ENCODE peak calls at places on chromosomes 13 and 19, in nine cellular contexts. P is heart left ventricle, J is pancreas, R is stomach, H is neuronal stem cell, I is dorsolateral prefrontal cortex, W is tibial artery, N is Caco-2, X is brain microvascular endothelial cell. K is an unnamed sample.

GRCh38 chr13:97285221-97285955 is 63.3 kb downstream of the MBNL2 start:
- DNase-seq in P (no peak), J (no peak), R (no peak), H (no peak), I (no peak), W (no peak), N (no peak), X (no peak), K (no peak)

GRCh38 chr13:107421951-107422350 is 793.4 kb downstream of the LIG4 start:
- DNase-seq in P (no peak), J (no peak), R (no peak), H (no peak), I (no peak), W (no peak), N (no peak), X (peak; percentile 18), K (no peak)

GRCh38 chr19:33193269-33193863 is 764 bp upstream of the LRP3 start:
- DNase-seq in P (peak; percentile 11), J (no peak), R (no peak), H (no peak), I (no peak), W (no peak), N (no peak), X (no peak), K (no peak)

GRCh38 chr13:113904411-113904810 is 40.5 kb upstream of the GAS6 start:
- DNase-seq in P (peak; percentile 77), J (no peak), R (peak; percentile 67), H (no peak), I (peak; percentile 41), W (no peak), N (no peak), X (no peak), K (no peak)

GRCh38 chr13:78317030-78317429 is 286.3 kb downstream of the POU4F1 start:
- DNase-seq in P (no peak), J (no peak), R (no peak), H (peak; percentile 21), I (no peak), W (no peak), N (no peak), X (no peak), K (no peak)

GRCh38 chr19:21022996-21023395 is 2.5 kb downstream of the ZNF430 start:
- DNase-seq in P (no peak), J (no peak), R (no peak), H (no peak), I (no peak), W (no peak), N (no peak), X (peak; percentile 56), K (peak; percentile 94)

GRCh38 chr19:40503300-40503699 is 36.5 kb downstream of the SPTBN4 start:
- DNase-seq in P (no peak), J (no peak), R (no peak), H (no peak), I (no peak), W (no peak), N (no peak), X (no peak), K (no peak)

GRCh38 chr19:3665681-3666544 is 34.4 kb downstream of the PIP5K1C start:
- DNase-seq in P (peak; percentile 69), J (peak; percentile 73), R (peak; percentile 69), H (peak; percentile 53), I (peak; percentile 59), W (peak; percentile 50), N (no peak), X (no peak), K (no peak)

GRCh38 chr13:21749410-21749809 is 78.5 kb downstream of the FGF9 start:
- DNase-seq in P (no peak), J (no peak), R (no peak), H (no peak), I (no peak), W (no peak), N (no peak), X (no peak), K (no peak)

GRCh38 chr19:40216013-40216776 is 2.0 kb downstream of the TTC9B start:
- DNase-seq in P (no peak), J (no peak), R (no peak), H (no peak), I (no peak), W (no peak), N (no peak), X (no peak), K (no peak)

GRCh38 chr19:13240312-13241022 is 90.3 kb downstream of the IER2 start:
- DNase-seq in P (no peak), J (no peak), R (no peak), H (no peak), I (no peak), W (no peak), N (no peak), X (no peak), K (no peak)

GRCh38 chr19:7833225-7834156 is 3.5 kb downstream of the EVI5L start:
- DNase-seq in P (peak; percentile 92), J (peak; percentile 67), R (peak; percentile 93), H (no peak), I (no peak), W (no peak), N (no peak), X (no peak), K (peak; percentile 30)

GRCh38 chr13:60230593-60230992 is 66.9 kb upstream of the DIAPH3 start:
- DNase-seq in P (no peak), J (no peak), R (no peak), H (no peak), I (no peak), W (no peak), N (no peak), X (peak; percentile 30), K (no peak)

GRCh38 chr13:59024434-59024833 is 1139.3 kb downstream of the DIAPH3 start:
- DNase-seq in P (no peak), J (no peak), R (no peak), H (no peak), I (no peak), W (no peak), N (no peak), X (peak; percentile 9), K (no peak)

GRCh38 chr13:42114278-42114677 is 65.8 kb downstream of the DGKH start:
- DNase-seq in P (no peak), J (no peak), R (no peak), H (no peak), I (no peak), W (no peak), N (no peak), X (no peak), K (no peak)

GRCh38 chr13:42116225-42116624 is 67.8 kb downstream of the DGKH start:
- DNase-seq in P (no peak), J (no peak), R (no peak), H (no peak), I (no peak), W (no peak), N (no peak), X (no peak), K (no peak)

GRCh38 chr13:42112864-42113263 is 64.4 kb downstream of the DGKH start:
- DNase-seq in P (no peak), J (no peak), R (no peak), H (no peak), I (no peak), W (no peak), N (no peak), X (no peak), K (no peak)

GRCh38 chr13:42114912-42115311 is 66.5 kb downstream of the DGKH start:
- DNase-seq in P (no peak), J (no peak), R (no peak), H (no peak), I (no peak), W (no peak), N (no peak), X (no peak), K (no peak)

GRCh38 chr13:42113478-42113877 is 65.0 kb downstream of the DGKH start:
- DNase-seq in P (no peak), J (no peak), R (no peak), H (no peak), I (no peak), W (no peak), N (no peak), X (no peak), K (no peak)
- H3K4me3 ChIP-seq in P (no peak overlapping the region), J (no peak overlapping the region), R (no peak overlapping the region), H (no peak overlapping the region), I (no peak overlapping the region), W (no peak overlapping the region), N (no peak overlapping the region), X (no peak overlapping the region), K (no peak overlapping the region)

DNA sequence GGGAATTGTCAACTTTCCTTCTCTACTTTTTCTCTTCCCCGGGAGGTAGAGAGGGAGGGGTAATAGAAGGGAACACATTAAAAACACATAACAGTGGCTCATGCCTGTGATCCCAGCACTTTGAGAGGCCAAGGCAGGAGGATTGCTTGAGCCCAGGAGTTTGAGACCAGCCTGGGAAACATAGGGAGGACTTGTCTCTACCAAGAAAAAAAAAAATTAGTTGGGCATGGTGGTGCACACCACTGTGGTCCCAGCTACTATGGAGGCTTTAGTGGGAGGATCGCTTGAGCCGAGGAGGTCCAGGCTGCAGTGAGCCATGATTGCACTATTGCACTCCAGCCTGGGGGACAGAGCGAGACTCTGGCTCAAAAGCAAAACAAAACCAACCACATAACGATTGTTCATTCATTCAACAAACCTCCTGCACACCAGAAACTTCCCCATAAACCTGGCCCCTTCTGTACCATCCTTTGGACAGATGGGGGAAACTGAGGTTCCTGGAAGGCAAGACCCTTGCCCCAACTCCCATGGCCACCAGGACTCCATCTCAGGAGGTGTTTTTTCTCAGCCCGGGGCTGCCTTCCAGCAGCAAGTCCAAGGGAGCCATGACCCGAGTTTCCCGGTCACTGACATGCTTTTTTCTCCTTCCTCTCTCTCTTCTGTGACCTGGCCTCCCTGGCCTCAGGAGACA is 4.2 kb downstream of the FOSB start:
- DNase-seq in P (no peak), J (no peak), R (no peak), H (no peak), I (no peak), W (no peak), N (no peak), X (no peak), K (no peak)
- H3K4me3 ChIP-seq in P (peak overlapping the region; percentile 36), J (no peak overlapping the region), R (no peak overlapping the region), H (no peak overlapping the region), I (no peak overlapping the region), W (no peak overlapping the region), N (no peak overlapping the region), X (peak overlapping the region; percentile 33), K (no peak overlapping the region)

GRCh38 chr19:290539-291521 is at the start of gene PLPP2:
- DNase-seq in P (no peak), J (peak; percentile 83), R (peak; percentile 93), H (no peak), I (peak; percentile 86), W (no peak), N (peak; percentile 81), X (no peak), K (no peak)
- H3K4me3 ChIP-seq in P (peak within 1 kb of the TSS; percentile 51), J (peak within 1 kb of the TSS; percentile 31), R (peak within 1 kb of the TSS; percentile 51), H (peak within 1 kb of the TSS; percentile 57), I (peak within 1 kb of the TSS; percentile 64), W (peak within 1 kb of the TSS; percentile 19), N (peak within 1 kb of the TSS; percentile 65), X (peak within 1 kb of the TSS; percentile 54), K (peak within 1 kb of the TSS; percentile 53)

DNA sequence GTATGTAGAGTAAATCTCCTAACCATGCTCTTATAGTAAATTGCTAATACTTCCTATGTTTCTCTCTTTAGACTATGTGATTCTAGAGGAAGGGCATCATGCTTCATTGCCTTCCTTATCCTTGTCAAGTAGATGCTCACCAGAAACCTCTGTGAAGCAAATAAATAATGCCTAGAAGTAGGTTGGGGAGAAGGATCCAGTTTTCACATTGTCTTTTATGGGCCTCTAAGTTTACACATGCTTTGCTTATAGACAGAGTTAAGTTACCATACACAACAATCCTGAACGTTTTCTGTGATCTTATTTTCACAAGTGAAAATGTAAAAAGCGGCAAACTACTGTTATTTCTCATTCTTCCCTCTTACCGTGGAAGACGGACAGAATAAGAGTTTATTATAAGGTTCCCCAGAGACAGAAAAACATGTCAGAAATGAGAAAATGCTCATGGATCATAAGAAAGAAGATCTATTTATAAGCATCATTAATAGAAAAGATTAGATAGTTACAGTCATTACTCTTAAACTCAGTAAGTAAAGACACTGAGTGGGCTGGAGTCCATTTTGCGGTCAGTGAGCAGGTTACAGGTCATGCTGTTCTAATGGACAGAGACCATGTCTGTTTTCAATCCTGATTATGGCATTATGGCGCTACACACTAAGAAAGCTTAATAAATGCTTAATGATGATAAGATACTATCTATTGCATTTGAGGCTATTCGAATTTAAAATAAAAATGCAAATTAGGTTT is 723.9 kb downstream of the PCDH9 start:
- DNase-seq in P (no peak), J (no peak), R (no peak), H (no peak), I (no peak), W (no peak), N (no peak), X (no peak), K (no peak)
- H3K4me3 ChIP-seq in P (no peak overlapping the region), J (no peak overlapping the region), R (no peak overlapping the region), H (no peak overlapping the region), I (no peak overlapping the region), W (no peak overlapping the region), N (no peak overlapping the region), X (no peak overlapping the region), K (no peak overlapping the region)